ENCODE peak calls at places on chromosomes 4 and X, in four cellular contexts. T, N, G and M are unnamed samples.

GRCh38 chr4:56786955-56787354 is 34.5 kb downstream of the SPINK2 start:
- DNase-seq in T (peak; percentile 49), N (no peak), G (peak; percentile 80), M (no peak)

GRCh38 chr4:48315728-48316630 is 25.4 kb upstream of the SLAIN2 start:
- DNase-seq in T (no peak), N (no peak), G (no peak), M (no peak)

GRCh38 chr4:952881-953573 is 20.3 kb downstream of the DGKQ start:
- DNase-seq in T (no peak), N (peak; percentile 64), G (no peak), M (no peak)

GRCh38 chrX:9644335-9644734 is 121.3 kb downstream of the GPR143 start:
- DNase-seq in T (no peak), N (no peak), G (no peak), M (no peak)

GRCh38 chrX:38205037-38205436 is 15.6 kb downstream of the SRPX start:
- DNase-seq in T (no peak), N (no peak), G (no peak), M (no peak)

GRCh38 chr4:48379587-48380140 is 38.3 kb downstream of the SLAIN2 start:
- DNase-seq in T (no peak), N (no peak), G (no peak), M (no peak)

GRCh38 chrX:13747836-13748235 is 13.3 kb downstream of the OFD1 start:
- DNase-seq in T (no peak), N (no peak), G (peak; percentile 71), M (no peak)

GRCh38 chrX:68714856-68715255 is 67.4 kb downstream of the STARD8 start:
- DNase-seq in T (no peak), N (no peak), G (no peak), M (no peak)

GRCh38 chr4:52883183-52883621 is 21.1 kb downstream of the RASL11B start:
- DNase-seq in T (no peak), N (no peak), G (no peak), M (no peak)

GRCh38 chr4:175378372-175378771 is 433.7 kb downstream of the GPM6A start:
- DNase-seq in T (no peak), N (no peak), G (no peak), M (no peak)

GRCh38 chrX:2374086-2374485 is 126.7 kb downstream of the DHRSX start:
- DNase-seq in T (no peak), N (no peak), G (no peak), M (no peak)

GRCh38 chrX:133085785-133086184 is 11.1 kb downstream of the USP26 start:
- DNase-seq in T (no peak), N (no peak), G (no peak), M (no peak)

GRCh38 chrX:10235851-10236250 is 79.1 kb downstream of the CLCN4 start:
- DNase-seq in T (no peak), N (no peak), G (no peak), M (peak; percentile 40)

GRCh38 chrX:40008841-40009461 is 88.8 kb downstream of the BCOR start:
- DNase-seq in T (peak; percentile 56), N (peak; percentile 78), G (peak; percentile 59), M (no peak)

GRCh38 chr4:3514806-3515421 is 17.3 kb downstream of the LRPAP1 start:
- DNase-seq in T (peak; percentile 47), N (peak; percentile 79), G (no peak), M (no peak)

GRCh38 chr4:55116450-55116849 is 8.9 kb downstream of the KDR start:
- DNase-seq in T (no peak), N (no peak), G (no peak), M (no peak)

GRCh38 chr4:151325320-151326246 is at the start of gene SH3D19:
- DNase-seq in T (peak; percentile 79), N (peak; percentile 90), G (peak; percentile 79), M (peak; percentile 77)

GRCh38 chrX:54178100-54178940 is 4.7 kb downstream of the FAM120C start:
- DNase-seq in T (no peak), N (no peak), G (no peak), M (no peak)

GRCh38 chrX:49184294-49185061 is 1.7 kb downstream of the PRICKLE3 start:
- DNase-seq in T (peak; percentile 92), N (peak; percentile 92), G (peak; percentile 96), M (peak; percentile 92)

GRCh38 chrX:39716401-39716800 is 381.4 kb downstream of the BCOR start:
- DNase-seq in T (no peak), N (no peak), G (no peak), M (no peak)

GRCh38 chr4:166091914-166092510 is 219.0 kb downstream of the TLL1 start:
- DNase-seq in T (no peak), N (no peak), G (no peak), M (no peak)

GRCh38 chrX:112784692-112785091 is 55.9 kb downstream of the AMOT start:
- DNase-seq in T (no peak), N (no peak), G (no peak), M (no peak)

GRCh38 chr4:123856689-123857545 is 460.3 kb downstream of the SPRY1 start:
- DNase-seq in T (no peak), N (no peak), G (peak; percentile 85), M (no peak)

GRCh38 chr4:143184217-143184502 is 557 bp upstream of the USP38 start:
- DNase-seq in T (no peak), N (no peak), G (no peak), M (no peak)

GRCh38 chrX:28391528-28391927 is 195.7 kb upstream of the IL1RAPL1 start:
- DNase-seq in T (no peak), N (no peak), G (no peak), M (no peak)

GRCh38 chr4:7761720-7762119 is 177.9 kb downstream of the AFAP1 start:
- DNase-seq in T (peak; percentile 83), N (peak; percentile 81), G (peak; percentile 95), M (peak; percentile 85)

GRCh38 chrX:53438174-53438831 is 4.1 kb upstream of the HSD17B10 start:
- DNase-seq in T (no peak), N (no peak), G (no peak), M (no peak)

GRCh38 chr4:72302981-72303704 is 265.9 kb downstream of the ADAMTS3 start:
- DNase-seq in T (no peak), N (no peak), G (peak; percentile 63), M (no peak)

GRCh38 chr4:128068927-128069326 is 7.8 kb downstream of the LARP1B start:
- DNase-seq in T (no peak), N (no peak), G (no peak), M (no peak)

GRCh38 chrX:10133980-10134676 is 22.6 kb upstream of the CLCN4 start:
- DNase-seq in T (no peak), N (no peak), G (no peak), M (no peak)

GRCh38 chrX:56751071-56751470 is 22.0 kb downstream of the NBDY start:
- DNase-seq in T (no peak), N (no peak), G (no peak), M (no peak)

GRCh38 chr4:14169460-14169859 is 541.9 kb upstream of the BOD1L1 start:
- DNase-seq in T (no peak), N (no peak), G (no peak), M (no peak)

DNA sequence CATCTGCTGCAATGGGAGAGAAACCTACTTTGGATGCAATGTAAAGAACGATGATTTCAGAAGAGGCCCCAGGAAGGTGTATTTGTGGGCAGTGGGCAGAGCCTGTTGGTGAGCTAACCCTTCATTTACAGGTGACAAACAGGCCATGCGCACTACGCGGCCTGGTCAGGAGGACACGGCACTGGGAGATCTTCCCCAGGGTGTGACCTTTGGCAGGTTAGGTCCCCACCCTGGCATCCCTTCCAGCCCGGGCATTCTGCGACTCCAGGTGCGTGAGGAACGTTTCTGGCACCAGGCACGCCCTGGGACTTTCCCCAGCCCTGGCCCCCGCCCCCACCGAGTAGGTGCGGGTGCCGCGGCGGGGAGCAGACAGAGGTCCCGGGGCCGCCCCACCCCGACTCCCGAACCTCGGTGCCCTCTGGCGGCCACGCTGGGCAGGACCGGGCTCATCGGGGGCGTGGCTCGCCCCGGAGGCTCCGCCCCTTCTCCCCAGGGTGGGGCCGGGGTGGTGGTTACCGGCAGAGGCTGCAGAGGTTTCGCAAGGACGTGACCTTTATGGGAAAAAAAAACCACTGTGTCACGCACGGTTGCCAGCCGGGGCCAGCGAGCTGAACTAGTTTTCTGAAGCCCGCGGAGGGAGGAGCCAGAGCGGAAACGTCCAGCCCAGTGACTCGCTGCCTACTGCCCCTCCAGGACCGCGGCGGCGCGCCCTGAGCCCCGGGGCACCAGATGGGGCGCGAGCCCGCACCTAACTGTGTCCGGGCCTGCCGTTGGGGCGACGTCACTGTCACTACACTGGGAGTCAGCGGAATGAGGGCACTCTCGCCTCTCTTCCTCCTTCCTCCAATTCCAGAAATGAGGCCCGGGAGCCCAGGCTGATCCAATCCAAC is 5.0 kb upstream of the NYX start:
- DNase-seq in T (peak; percentile 91), N (peak; percentile 95), G (peak; percentile 93), M (peak; percentile 91)
- H3K27ac ChIP-seq in T (peak overlapping the region; percentile 84), N (peak overlapping the region; percentile 91), G (peak overlapping the region; percentile 66), M (peak overlapping the region; percentile 82)

DNA sequence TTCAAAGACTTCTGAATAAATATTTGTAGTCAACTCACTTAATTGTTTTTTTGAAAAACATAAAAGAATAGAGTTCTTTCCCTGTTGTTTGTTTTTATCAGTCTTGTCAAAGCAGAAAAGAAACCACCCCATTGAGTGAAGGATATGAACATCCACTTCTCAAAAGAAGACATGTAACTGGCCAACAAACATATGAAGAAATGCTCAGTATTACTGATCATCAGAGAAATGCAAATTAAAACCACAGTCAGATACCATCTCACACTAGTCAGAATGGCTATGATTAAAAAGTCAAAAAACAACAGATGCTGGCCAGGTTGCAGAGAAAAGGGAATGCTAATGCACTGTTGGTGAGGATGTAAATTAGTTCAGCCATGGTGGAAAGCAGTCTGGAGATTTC is 326.1 kb upstream of the EMCN start:
- DNase-seq in T (no peak), N (no peak), G (no peak), M (no peak)
- TF ChIP-seq CTCF in T (no peak), N (no peak), G (no peak), M (no peak)

GRCh38 chr4:141637565-141637964 is 1.2 kb downstream of the IL15 start:
- DNase-seq in T (no peak), N (no peak), G (no peak), M (no peak)
- H3K27ac ChIP-seq in T (no peak overlapping the region), N (peak overlapping the region; percentile 87), G (no peak overlapping the region), M (peak overlapping the region; percentile 81)

GRCh38 chr4:169220446-169220845 is 50.3 kb downstream of the SH3RF1 start:
- DNase-seq in T (no peak), N (no peak), G (no peak), M (no peak)
- TF ChIP-seq CTCF in T (no peak), N (no peak), G (no peak), M (no peak)

GRCh38 chr4:70829492-70829891 is 10.2 kb downstream of the GRSF1 start:
- DNase-seq in T (no peak), N (no peak), G (no peak), M (no peak)
- H3K27ac ChIP-seq in T (no peak overlapping the region), N (no peak overlapping the region), G (no peak overlapping the region), M (no peak overlapping the region)

GRCh38 chrX:21766101-21766500 is 8.2 kb upstream of the SMPX start:
- DNase-seq in T (no peak), N (no peak), G (no peak), M (no peak)

DNA sequence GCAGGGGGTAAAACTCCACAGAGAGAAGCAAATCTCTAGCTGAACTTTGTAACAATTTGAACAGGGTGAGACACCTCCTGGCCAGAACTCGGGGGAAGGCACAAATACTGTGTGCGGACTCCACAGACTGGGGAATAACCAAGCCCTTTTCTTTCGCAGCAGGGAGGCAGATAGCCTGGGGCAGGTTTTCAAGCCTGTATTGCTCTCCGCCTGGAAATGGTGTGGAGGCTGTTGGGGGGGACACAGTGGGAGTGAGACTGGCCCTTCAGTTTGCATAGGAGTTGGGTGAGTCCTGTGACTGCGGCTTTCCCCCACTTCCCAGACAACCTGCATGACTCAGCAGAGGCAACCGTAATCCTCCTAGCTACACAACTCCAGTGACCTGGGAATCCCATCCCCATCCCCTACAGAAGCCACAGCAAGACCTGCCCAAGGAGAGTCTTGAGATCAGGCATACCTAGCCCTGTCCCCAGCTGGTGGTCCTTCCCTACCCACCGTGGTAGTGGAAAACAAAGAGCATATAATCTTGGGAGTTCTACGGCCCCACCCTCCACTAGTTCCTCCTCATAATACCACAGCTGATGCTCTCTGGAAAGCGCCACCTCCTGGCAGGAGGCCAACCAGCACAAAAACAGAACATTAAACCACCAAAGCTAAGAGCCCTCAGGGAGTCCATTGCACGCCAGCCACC is 12.9 kb upstream of the SMPX start:
- DNase-seq in T (no peak), N (no peak), G (no peak), M (no peak)
- TF ChIP-seq CTCF in T (no peak), N (no peak), G (no peak), M (no peak)